ENCODE peak calls at places on chromosomes 4 and X, in seven cellular contexts. Z is stimulated activated CD8-positive, alpha-beta memory T cell treated with anti-CD3 and anti-CD28 coated beads, Interleukin-4, amount 100 ng/mL, for 1 hour; H is lung microvascular endothelial cell; U is kidney; C is NCI-H510A treated with DMSO at 0.1 percent for 48 hours; Y is IMR-90; B is transverse colon. I is an unnamed sample.
A peak's percentile ranks its signal among the peaks of the same experiment; 100 is the strongest.

GRCh38 chr4:109368661-109369060 is 65.0 kb upstream of the SEC24B start:
- DNase-seq in H (no peak), C (no peak), Y (no peak), Z (no peak), U (no peak), B (no peak), I (no peak)

GRCh38 chrX:111447298-111447697 is 35.3 kb upstream of the DCX start:
- DNase-seq in Z (no peak), C (peak; percentile 20), H (peak; percentile 3), Y (no peak), U (no peak), B (no peak), I (peak; percentile 29)

GRCh38 chr4:8293131-8293975 is 23.8 kb downstream of the HTRA3 start:
- DNase-seq in U (peak; percentile 46), Z (no peak), Y (no peak), B (no peak), C (no peak), H (no peak), I (no peak)

GRCh38 chrX:15926622-15927021 is 72.0 kb upstream of the AP1S2 start:
- DNase-seq in Z (no peak), B (no peak), H (no peak), C (no peak), U (no peak), Y (no peak), I (no peak)

GRCh38 chrX:53685711-53686110 is 808 bp downstream of the HUWE1 start:
- DNase-seq in U (no peak), B (no peak), Z (no peak), Y (peak; percentile 1), H (no peak), C (peak; percentile 63), I (peak; percentile 7)

GRCh38 chr4:1041147-1041935 is 29.9 kb downstream of the FGFRL1 start:
- DNase-seq in B (no peak), Z (no peak), U (peak; percentile 89), Y (peak; percentile 34), C (no peak), H (peak; percentile 50), I (peak; percentile 23)

GRCh38 chrX:13764765-13765164 is 30.2 kb downstream of the OFD1 start:
- DNase-seq in Y (no peak), B (no peak), Z (no peak), H (peak; percentile 25), U (no peak), C (no peak), I (no peak)

GRCh38 chrX:119417842-119418241 is 18.7 kb downstream of the SLC25A43 start:
- DNase-seq in H (peak; percentile 36), Z (no peak), Y (no peak), B (no peak), C (no peak), U (no peak), I (no peak)

GRCh38 chrX:39895228-39896110 is 202.3 kb downstream of the BCOR start:
- DNase-seq in Y (no peak), U (peak; percentile 88), B (peak; percentile 29), C (no peak), H (no peak), Z (no peak), I (peak; percentile 41)

GRCh38 chrX:38799995-38800394 is 1.3 kb upstream of the MID1IP1 start:
- DNase-seq in U (no peak), C (no peak), Y (no peak), H (no peak), Z (no peak), B (no peak), I (no peak)

GRCh38 chrX:7316280-7316679 is 168.3 kb upstream of the PUDP start:
- DNase-seq in B (no peak), Z (no peak), U (no peak), Y (no peak), H (no peak), C (no peak), I (no peak)

GRCh38 chr4:125316781-125317525 is 2.2 kb downstream of the FAT4 start:
- DNase-seq in C (peak; percentile 42), Z (no peak), B (peak; percentile 14), H (peak; percentile 44), U (peak; percentile 77), Y (peak; percentile 35), I (no peak)

GRCh38 chrX:154051210-154051810 is 31.6 kb upstream of the IRAK1 start:
- DNase-seq in H (peak; percentile 76), Z (peak; percentile 40), Y (peak; percentile 59), B (peak; percentile 81), C (no peak), U (no peak), I (peak; percentile 9)

GRCh38 chr4:121741751-121742150 is 23.2 kb downstream of the SMIM43 start:
- DNase-seq in Z (no peak), U (no peak), C (peak; percentile 27), Y (peak; percentile 41), B (no peak), H (no peak), I (peak; percentile 82)

GRCh38 chrX:32576885-32577284 is 634.5 kb downstream of the DMD start:
- DNase-seq in Y (no peak), H (no peak), Z (no peak), C (no peak), B (no peak), U (no peak), I (no peak)

GRCh38 chr4:832536-832935 is 6.6 kb upstream of the CPLX1 start:
- DNase-seq in Z (no peak), B (no peak), U (peak; percentile 59), Y (no peak), C (no peak), H (no peak), I (no peak)

GRCh38 chr4:57231781-57232180 is 121.6 kb upstream of the IGFBP7 start:
- DNase-seq in Y (no peak), Z (no peak), C (no peak), B (no peak), H (no peak), U (no peak), I (no peak)

GRCh38 chrX:149040873-149041535 is 464.1 kb downstream of the IDS start:
- DNase-seq in C (no peak), Z (no peak), U (no peak), H (no peak), Y (no peak), B (no peak), I (no peak)

GRCh38 chrX:108511721-108512120 is 72.1 kb downstream of the COL4A5 start:
- DNase-seq in B (no peak), U (no peak), Z (no peak), H (no peak), Y (peak; percentile 4), C (no peak), I (no peak)

GRCh38 chr4:38802561-38803355 is 1.8 kb downstream of the TLR1 start:
- DNase-seq in Y (no peak), Z (no peak), H (no peak), C (no peak), B (no peak), U (no peak), I (no peak)

GRCh38 chr4:17447056-17447455 is 64.8 kb downstream of the QDPR start:
- DNase-seq in U (no peak), C (no peak), H (no peak), B (no peak), Z (no peak), Y (peak; percentile 44), I (no peak)

GRCh38 chr4:32429151-32429550 is 1709.0 kb downstream of the PCDH7 start:
- DNase-seq in C (no peak), Z (no peak), Y (no peak), H (no peak), B (no peak), U (no peak), I (no peak)

GRCh38 chrX:31508338-31508737 is 436.5 kb upstream of the FTHL17 start:
- DNase-seq in U (no peak), H (no peak), Z (no peak), Y (peak; percentile 60), C (no peak), B (peak; percentile 8), I (no peak)

GRCh38 chr4:71186566-71187398 is 152.0 kb upstream of the SLC4A4 start:
- DNase-seq in C (peak; percentile 54), Y (peak; percentile 53), Z (no peak), B (peak; percentile 74), H (peak; percentile 18), U (peak; percentile 67), I (peak; percentile 74)

GRCh38 chr4:152036626-152037025 is 275.8 kb upstream of the GATB start:
- DNase-seq in Y (peak; percentile 47), C (no peak), B (no peak), U (no peak), Z (no peak), H (no peak), I (no peak)

GRCh38 chr4:7185487-7186030 is 6.8 kb upstream of the SORCS2 start:
- DNase-seq in B (no peak), C (no peak), Z (no peak), H (no peak), U (peak; percentile 47), Y (no peak), I (no peak)

GRCh38 chr4:1984406-1985191 is 24.2 kb downstream of the NELFA start:
- DNase-seq in C (no peak), H (no peak), B (no peak), Z (no peak), Y (no peak), U (peak; percentile 45), I (no peak)

I was measured in NCI-H345.